ENCODE peak calls at places on chromosome 1, in nine cellular contexts. One of them, this sample, is unnamed.

GRCh38 chr1:86441581-86441980 is 17.6 kb downstream of the CLCA2 start:
- DNase-seq in coronary artery: no peak
- DNase-seq in thyroid gland: no peak
- DNase-seq in IMR-90: no peak
- DNase-seq in endothelial cell of umbilical vein: no peak
- DNase-seq in kidney epithelial cell: no peak
- DNase-seq in HL-60: no peak
- DNase-seq in CD8-positive, alpha-beta T cell: no peak
- DNase-seq in OCI-LY7: no peak
- DNase-seq in this sample: no peak

GRCh38 chr1:901108-901859 is 22.4 kb upstream of the SAMD11 start:
- DNase-seq in coronary artery: no peak
- DNase-seq in thyroid gland: no peak
- DNase-seq in IMR-90: no peak
- DNase-seq in endothelial cell of umbilical vein: no peak
- DNase-seq in kidney epithelial cell: no peak
- DNase-seq in HL-60: no peak
- DNase-seq in CD8-positive, alpha-beta T cell: no peak
- DNase-seq in OCI-LY7: no peak
- DNase-seq in this sample: no peak

GRCh38 chr1:36222481-36223372 is 1.5 kb upstream of the THRAP3 start:
- DNase-seq in coronary artery: no peak
- DNase-seq in thyroid gland: no peak
- DNase-seq in IMR-90: peak
- DNase-seq in endothelial cell of umbilical vein: no peak
- DNase-seq in kidney epithelial cell: no peak
- DNase-seq in HL-60: no peak
- DNase-seq in CD8-positive, alpha-beta T cell: no peak
- DNase-seq in OCI-LY7: no peak
- DNase-seq in this sample: no peak

GRCh38 chr1:55305735-55306134 is 90.6 kb upstream of the USP24 start:
- DNase-seq in coronary artery: no peak
- DNase-seq in thyroid gland: no peak
- DNase-seq in IMR-90: peak
- DNase-seq in endothelial cell of umbilical vein: no peak
- DNase-seq in kidney epithelial cell: no peak
- DNase-seq in HL-60: no peak
- DNase-seq in CD8-positive, alpha-beta T cell: no peak
- DNase-seq in OCI-LY7: no peak
- DNase-seq in this sample: no peak

GRCh38 chr1:175132456-175132855 is 60.1 kb downstream of the KIAA0040 start:
- DNase-seq in coronary artery: no peak
- DNase-seq in thyroid gland: no peak
- DNase-seq in IMR-90: peak
- DNase-seq in endothelial cell of umbilical vein: no peak
- DNase-seq in kidney epithelial cell: no peak
- DNase-seq in HL-60: no peak
- DNase-seq in CD8-positive, alpha-beta T cell: no peak
- DNase-seq in OCI-LY7: no peak
- DNase-seq in this sample: no peak

GRCh38 chr1:155983191-155984023 is 5.1 kb upstream of the ARHGEF2 start:
- DNase-seq in coronary artery: no peak
- DNase-seq in thyroid gland: no peak
- DNase-seq in IMR-90: peak
- DNase-seq in endothelial cell of umbilical vein: no peak
- DNase-seq in kidney epithelial cell: no peak
- DNase-seq in HL-60: no peak
- DNase-seq in CD8-positive, alpha-beta T cell: no peak
- DNase-seq in OCI-LY7: peak
- DNase-seq in this sample: peak

GRCh38 chr1:248841702-248842395 is 3.8 kb downstream of the ZNF672 start:
- DNase-seq in coronary artery: no peak
- DNase-seq in thyroid gland: peak
- DNase-seq in IMR-90: peak
- DNase-seq in endothelial cell of umbilical vein: peak
- DNase-seq in kidney epithelial cell: no peak
- DNase-seq in HL-60: no peak
- DNase-seq in CD8-positive, alpha-beta T cell: no peak
- DNase-seq in OCI-LY7: peak
- DNase-seq in this sample: no peak

GRCh38 chr1:231335663-231336602 is 1.7 kb downstream of the EXOC8 start:
- DNase-seq in coronary artery: no peak
- DNase-seq in thyroid gland: no peak
- DNase-seq in IMR-90: no peak
- DNase-seq in endothelial cell of umbilical vein: no peak
- DNase-seq in kidney epithelial cell: no peak
- DNase-seq in HL-60: no peak
- DNase-seq in CD8-positive, alpha-beta T cell: no peak
- DNase-seq in OCI-LY7: peak
- DNase-seq in this sample: no peak

GRCh38 chr1:165755393-165756010 is 13.2 kb downstream of the TMCO1 start:
- DNase-seq in coronary artery: no peak
- DNase-seq in thyroid gland: no peak
- DNase-seq in IMR-90: no peak
- DNase-seq in endothelial cell of umbilical vein: no peak
- DNase-seq in kidney epithelial cell: no peak
- DNase-seq in HL-60: no peak
- DNase-seq in CD8-positive, alpha-beta T cell: no peak
- DNase-seq in OCI-LY7: no peak
- DNase-seq in this sample: no peak

GRCh38 chr1:245322673-245323072 is 167.9 kb downstream of the KIF26B start:
- DNase-seq in coronary artery: no peak
- DNase-seq in thyroid gland: no peak
- DNase-seq in IMR-90: no peak
- DNase-seq in endothelial cell of umbilical vein: no peak
- DNase-seq in kidney epithelial cell: no peak
- DNase-seq in HL-60: no peak
- DNase-seq in CD8-positive, alpha-beta T cell: no peak
- DNase-seq in OCI-LY7: no peak
- DNase-seq in this sample: no peak

GRCh38 chr1:93681549-93682412 is at the start of gene BCAR3:
- DNase-seq in coronary artery: peak
- DNase-seq in thyroid gland: peak
- DNase-seq in IMR-90: peak
- DNase-seq in endothelial cell of umbilical vein: peak
- DNase-seq in kidney epithelial cell: no peak
- DNase-seq in HL-60: no peak
- DNase-seq in CD8-positive, alpha-beta T cell: no peak
- DNase-seq in OCI-LY7: peak
- DNase-seq in this sample: no peak

GRCh38 chr1:154970631-154971340 is at the start of gene SHC1:
- DNase-seq in coronary artery: peak
- DNase-seq in thyroid gland: peak
- DNase-seq in IMR-90: peak
- DNase-seq in endothelial cell of umbilical vein: peak
- DNase-seq in kidney epithelial cell: peak
- DNase-seq in HL-60: no peak
- DNase-seq in CD8-positive, alpha-beta T cell: no peak
- DNase-seq in OCI-LY7: peak
- DNase-seq in this sample: peak

GRCh38 chr1:51524817-51525216 is 5.8 kb upstream of the EPS15 start:
- DNase-seq in coronary artery: no peak
- DNase-seq in thyroid gland: no peak
- DNase-seq in IMR-90: no peak
- DNase-seq in endothelial cell of umbilical vein: no peak
- DNase-seq in kidney epithelial cell: no peak
- DNase-seq in HL-60: no peak
- DNase-seq in CD8-positive, alpha-beta T cell: no peak
- DNase-seq in OCI-LY7: no peak
- DNase-seq in this sample: no peak

GRCh38 chr1:101847608-101848007 is 149.1 kb downstream of the OLFM3 start:
- DNase-seq in coronary artery: no peak
- DNase-seq in thyroid gland: no peak
- DNase-seq in IMR-90: no peak
- DNase-seq in endothelial cell of umbilical vein: no peak
- DNase-seq in kidney epithelial cell: no peak
- DNase-seq in HL-60: no peak
- DNase-seq in CD8-positive, alpha-beta T cell: no peak
- DNase-seq in OCI-LY7: no peak
- DNase-seq in this sample: no peak

GRCh38 chr1:52976183-52977035 is 49.3 kb downstream of the SCP2 start:
- DNase-seq in coronary artery: no peak
- DNase-seq in thyroid gland: no peak
- DNase-seq in IMR-90: no peak
- DNase-seq in endothelial cell of umbilical vein: no peak
- DNase-seq in kidney epithelial cell: no peak
- DNase-seq in HL-60: no peak
- DNase-seq in CD8-positive, alpha-beta T cell: no peak
- DNase-seq in OCI-LY7: no peak
- DNase-seq in this sample: no peak

GRCh38 chr1:89126602-89127001 is 688 bp upstream of the GBP2 start:
- DNase-seq in coronary artery: no peak
- DNase-seq in thyroid gland: no peak
- DNase-seq in IMR-90: no peak
- DNase-seq in endothelial cell of umbilical vein: no peak
- DNase-seq in kidney epithelial cell: no peak
- DNase-seq in HL-60: no peak
- DNase-seq in CD8-positive, alpha-beta T cell: no peak
- DNase-seq in OCI-LY7: no peak
- DNase-seq in this sample: no peak

GRCh38 chr1:175470591-175470990 is 272.8 kb downstream of the TNR start:
- DNase-seq in coronary artery: no peak
- DNase-seq in thyroid gland: no peak
- DNase-seq in IMR-90: no peak
- DNase-seq in endothelial cell of umbilical vein: no peak
- DNase-seq in kidney epithelial cell: no peak
- DNase-seq in HL-60: no peak
- DNase-seq in CD8-positive, alpha-beta T cell: no peak
- DNase-seq in OCI-LY7: no peak
- DNase-seq in this sample: no peak

GRCh38 chr1:210944255-210944654 is 189.7 kb downstream of the KCNH1 start:
- DNase-seq in coronary artery: no peak
- DNase-seq in thyroid gland: no peak
- DNase-seq in IMR-90: no peak
- DNase-seq in endothelial cell of umbilical vein: no peak
- DNase-seq in kidney epithelial cell: no peak
- DNase-seq in HL-60: no peak
- DNase-seq in CD8-positive, alpha-beta T cell: no peak
- DNase-seq in OCI-LY7: no peak
- DNase-seq in this sample: no peak

GRCh38 chr1:40042337-40042736 is 1.8 kb downstream of the CAP1 start:
- DNase-seq in coronary artery: no peak
- DNase-seq in thyroid gland: no peak
- DNase-seq in IMR-90: peak
- DNase-seq in endothelial cell of umbilical vein: peak
- DNase-seq in kidney epithelial cell: peak
- DNase-seq in HL-60: no peak
- DNase-seq in CD8-positive, alpha-beta T cell: no peak
- DNase-seq in OCI-LY7: no peak
- DNase-seq in this sample: no peak

GRCh38 chr1:90135306-90135705 is 140.4 kb downstream of the ZNF326 start:
- DNase-seq in coronary artery: no peak
- DNase-seq in thyroid gland: no peak
- DNase-seq in IMR-90: no peak
- DNase-seq in endothelial cell of umbilical vein: no peak
- DNase-seq in kidney epithelial cell: no peak
- DNase-seq in HL-60: no peak
- DNase-seq in CD8-positive, alpha-beta T cell: no peak
- DNase-seq in OCI-LY7: no peak
- DNase-seq in this sample: no peak

GRCh38 chr1:37478451-37478871 is 4.1 kb downstream of the ZC3H12A start:
- DNase-seq in coronary artery: no peak
- DNase-seq in thyroid gland: no peak
- DNase-seq in IMR-90: peak
- DNase-seq in endothelial cell of umbilical vein: no peak
- DNase-seq in kidney epithelial cell: no peak
- DNase-seq in HL-60: no peak
- DNase-seq in CD8-positive, alpha-beta T cell: no peak
- DNase-seq in OCI-LY7: no peak
- DNase-seq in this sample: no peak

GRCh38 chr1:209648931-209649776 is 3.1 kb downstream of the LAMB3 start:
- DNase-seq in coronary artery: no peak
- DNase-seq in thyroid gland: no peak
- DNase-seq in IMR-90: peak
- DNase-seq in endothelial cell of umbilical vein: peak
- DNase-seq in kidney epithelial cell: peak
- DNase-seq in HL-60: peak
- DNase-seq in CD8-positive, alpha-beta T cell: no peak
- DNase-seq in OCI-LY7: no peak
- DNase-seq in this sample: peak

GRCh38 chr1:47725000-47725731 is 272.0 kb downstream of the TRABD2B start:
- DNase-seq in coronary artery: no peak
- DNase-seq in thyroid gland: no peak
- DNase-seq in IMR-90: no peak
- DNase-seq in endothelial cell of umbilical vein: no peak
- DNase-seq in kidney epithelial cell: no peak
- DNase-seq in HL-60: no peak
- DNase-seq in CD8-positive, alpha-beta T cell: no peak
- DNase-seq in OCI-LY7: no peak
- DNase-seq in this sample: no peak
- TF ChIP-seq CTCF in coronary artery: peak
- TF ChIP-seq CTCF in thyroid gland: peak
- TF ChIP-seq CTCF in IMR-90: no peak
- TF ChIP-seq CTCF in endothelial cell of umbilical vein: peak
- TF ChIP-seq CTCF in kidney epithelial cell: no peak
- TF ChIP-seq CTCF in HL-60: no peak
- TF ChIP-seq CTCF in CD8-positive, alpha-beta T cell: no peak
- TF ChIP-seq CTCF in OCI-LY7: no peak
- TF ChIP-seq CTCF in this sample: peak

GRCh38 chr1:8880068-8880676 is 1.7 kb upstream of the ENO1 start:
- DNase-seq in coronary artery: no peak
- DNase-seq in thyroid gland: peak
- DNase-seq in IMR-90: peak
- DNase-seq in endothelial cell of umbilical vein: peak
- DNase-seq in kidney epithelial cell: peak
- DNase-seq in HL-60: no peak
- DNase-seq in CD8-positive, alpha-beta T cell: no peak
- DNase-seq in OCI-LY7: peak
- DNase-seq in this sample: peak
- H3K4me3 ChIP-seq in coronary artery: no peak
- H3K4me3 ChIP-seq in thyroid gland: no peak
- H3K4me3 ChIP-seq in IMR-90: no peak
- H3K4me3 ChIP-seq in endothelial cell of umbilical vein: no peak
- H3K4me3 ChIP-seq in kidney epithelial cell: no peak
- H3K4me3 ChIP-seq in HL-60: peak
- H3K4me3 ChIP-seq in CD8-positive, alpha-beta T cell: no peak
- H3K4me3 ChIP-seq in OCI-LY7: peak
- H3K4me3 ChIP-seq in this sample: peak

DNA sequence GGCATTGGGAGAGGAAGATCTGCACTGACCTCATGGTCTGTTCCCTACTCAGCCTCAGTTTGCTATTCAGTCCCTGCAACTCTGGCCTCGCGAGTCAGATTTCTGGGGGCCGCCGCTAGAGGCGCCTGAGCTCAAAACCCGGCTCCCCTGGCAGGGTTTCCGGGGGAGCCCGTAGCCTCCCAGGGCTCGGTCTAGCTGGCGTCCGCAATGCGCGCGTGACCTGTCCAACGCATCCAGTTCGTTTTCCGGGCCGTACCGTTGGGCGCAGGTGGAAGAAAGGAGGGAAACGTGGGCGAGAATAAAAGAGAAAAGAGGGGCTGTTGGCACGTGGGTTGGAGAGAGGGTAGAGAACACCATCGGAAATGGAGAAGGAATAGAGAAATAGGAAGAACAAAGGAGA is at the start of gene ADAM30:
- DNase-seq in coronary artery: no peak
- DNase-seq in thyroid gland: no peak
- DNase-seq in IMR-90: no peak
- DNase-seq in endothelial cell of umbilical vein: no peak
- DNase-seq in kidney epithelial cell: no peak
- DNase-seq in HL-60: no peak
- DNase-seq in CD8-positive, alpha-beta T cell: no peak
- DNase-seq in OCI-LY7: no peak
- DNase-seq in this sample: no peak
- TF ChIP-seq CTCF in coronary artery: no peak
- TF ChIP-seq CTCF in thyroid gland: peak
- TF ChIP-seq CTCF in IMR-90: peak
- TF ChIP-seq CTCF in endothelial cell of umbilical vein: peak
- TF ChIP-seq CTCF in kidney epithelial cell: peak
- TF ChIP-seq CTCF in HL-60: no peak
- TF ChIP-seq CTCF in CD8-positive, alpha-beta T cell: no peak
- TF ChIP-seq CTCF in OCI-LY7: no peak
- TF ChIP-seq CTCF in this sample: peak

GRCh38 chr1:185342672-185343259 is 25.7 kb upstream of the IVNS1ABP start:
- DNase-seq in coronary artery: no peak
- DNase-seq in thyroid gland: no peak
- DNase-seq in IMR-90: no peak
- DNase-seq in endothelial cell of umbilical vein: no peak
- DNase-seq in kidney epithelial cell: no peak
- DNase-seq in HL-60: no peak
- DNase-seq in CD8-positive, alpha-beta T cell: no peak
- DNase-seq in OCI-LY7: no peak
- DNase-seq in this sample: no peak
- H3K4me3 ChIP-seq in coronary artery: no peak
- H3K4me3 ChIP-seq in thyroid gland: no peak
- H3K4me3 ChIP-seq in IMR-90: no peak
- H3K4me3 ChIP-seq in endothelial cell of umbilical vein: no peak
- H3K4me3 ChIP-seq in kidney epithelial cell: no peak
- H3K4me3 ChIP-seq in HL-60: no peak
- H3K4me3 ChIP-seq in CD8-positive, alpha-beta T cell: no peak
- H3K4me3 ChIP-seq in OCI-LY7: no peak
- H3K4me3 ChIP-seq in this sample: no peak

This sample was measured in HFF-Myc.